ENCODE peak calls at places on chromosomes 16 and 17, in nine cellular contexts. One of them, this sample, is unnamed.

GRCh38 chr16:57240872-57241271 is 4.2 kb upstream of the ARL2BP start:
- DNase-seq in stimulated activated CD8-positive, alpha-beta memory T cell treated with anti-CD3 and anti-CD28 coated beads, Interleukin-7, amount 100 ng/mL, for 1 hour: no peak
- DNase-seq in NCI-H2081: no peak
- DNase-seq in stimulated activated naive CD8-positive, alpha-beta T cell treated with anti-CD3 and anti-CD28 coated beads, Interleukin-15, amount 100 ng/mL, for 72 hours: no peak
- DNase-seq in NCI-H446: no peak
- DNase-seq in sigmoid colon: no peak
- DNase-seq in stimulated activated CD4-positive, alpha-beta T cell treated with anti-CD3 and anti-CD28 coated beads, Interleukin-12 subunit alpha, Interleukin-12 subunit beta, amount 100 ng/mL, for 48 hours: no peak
- DNase-seq in ascending aorta: no peak
- DNase-seq in Peyer's patch: no peak
- DNase-seq in this sample: no peak

GRCh38 chr16:78809535-78809934 is 710.1 kb downstream of the WWOX start:
- DNase-seq in stimulated activated CD8-positive, alpha-beta memory T cell treated with anti-CD3 and anti-CD28 coated beads, Interleukin-7, amount 100 ng/mL, for 1 hour: no peak
- DNase-seq in NCI-H2081: no peak
- DNase-seq in stimulated activated naive CD8-positive, alpha-beta T cell treated with anti-CD3 and anti-CD28 coated beads, Interleukin-15, amount 100 ng/mL, for 72 hours: no peak
- DNase-seq in NCI-H446: no peak
- DNase-seq in sigmoid colon: no peak
- DNase-seq in stimulated activated CD4-positive, alpha-beta T cell treated with anti-CD3 and anti-CD28 coated beads, Interleukin-12 subunit alpha, Interleukin-12 subunit beta, amount 100 ng/mL, for 48 hours: no peak
- DNase-seq in ascending aorta: no peak
- DNase-seq in Peyer's patch: no peak
- DNase-seq in this sample: no peak

GRCh38 chr17:82927661-82928601 is 88.1 kb upstream of the ZNF750 start:
- DNase-seq in stimulated activated CD8-positive, alpha-beta memory T cell treated with anti-CD3 and anti-CD28 coated beads, Interleukin-7, amount 100 ng/mL, for 1 hour: no peak
- DNase-seq in NCI-H2081: no peak
- DNase-seq in stimulated activated naive CD8-positive, alpha-beta T cell treated with anti-CD3 and anti-CD28 coated beads, Interleukin-15, amount 100 ng/mL, for 72 hours: no peak
- DNase-seq in NCI-H446: no peak
- DNase-seq in sigmoid colon: no peak
- DNase-seq in stimulated activated CD4-positive, alpha-beta T cell treated with anti-CD3 and anti-CD28 coated beads, Interleukin-12 subunit alpha, Interleukin-12 subunit beta, amount 100 ng/mL, for 48 hours: no peak
- DNase-seq in ascending aorta: no peak
- DNase-seq in Peyer's patch: no peak
- DNase-seq in this sample: no peak

GRCh38 chr17:15648384-15648783 is 28.9 kb upstream of the FBXW10B start:
- DNase-seq in stimulated activated CD8-positive, alpha-beta memory T cell treated with anti-CD3 and anti-CD28 coated beads, Interleukin-7, amount 100 ng/mL, for 1 hour: no peak
- DNase-seq in NCI-H2081: no peak
- DNase-seq in stimulated activated naive CD8-positive, alpha-beta T cell treated with anti-CD3 and anti-CD28 coated beads, Interleukin-15, amount 100 ng/mL, for 72 hours: no peak
- DNase-seq in NCI-H446: no peak
- DNase-seq in sigmoid colon: no peak
- DNase-seq in stimulated activated CD4-positive, alpha-beta T cell treated with anti-CD3 and anti-CD28 coated beads, Interleukin-12 subunit alpha, Interleukin-12 subunit beta, amount 100 ng/mL, for 48 hours: no peak
- DNase-seq in ascending aorta: no peak
- DNase-seq in Peyer's patch: no peak
- DNase-seq in this sample: peak

GRCh38 chr16:1379863-1380174 is 28.1 kb downstream of the GNPTG start:
- DNase-seq in stimulated activated CD8-positive, alpha-beta memory T cell treated with anti-CD3 and anti-CD28 coated beads, Interleukin-7, amount 100 ng/mL, for 1 hour: no peak
- DNase-seq in NCI-H2081: no peak
- DNase-seq in stimulated activated naive CD8-positive, alpha-beta T cell treated with anti-CD3 and anti-CD28 coated beads, Interleukin-15, amount 100 ng/mL, for 72 hours: no peak
- DNase-seq in NCI-H446: no peak
- DNase-seq in sigmoid colon: no peak
- DNase-seq in stimulated activated CD4-positive, alpha-beta T cell treated with anti-CD3 and anti-CD28 coated beads, Interleukin-12 subunit alpha, Interleukin-12 subunit beta, amount 100 ng/mL, for 48 hours: no peak
- DNase-seq in ascending aorta: no peak
- DNase-seq in Peyer's patch: no peak
- DNase-seq in this sample: no peak

GRCh38 chr17:3989156-3989886 is 25.1 kb upstream of the ATP2A3 start:
- DNase-seq in stimulated activated CD8-positive, alpha-beta memory T cell treated with anti-CD3 and anti-CD28 coated beads, Interleukin-7, amount 100 ng/mL, for 1 hour: no peak
- DNase-seq in NCI-H2081: no peak
- DNase-seq in stimulated activated naive CD8-positive, alpha-beta T cell treated with anti-CD3 and anti-CD28 coated beads, Interleukin-15, amount 100 ng/mL, for 72 hours: no peak
- DNase-seq in NCI-H446: no peak
- DNase-seq in sigmoid colon: no peak
- DNase-seq in stimulated activated CD4-positive, alpha-beta T cell treated with anti-CD3 and anti-CD28 coated beads, Interleukin-12 subunit alpha, Interleukin-12 subunit beta, amount 100 ng/mL, for 48 hours: no peak
- DNase-seq in ascending aorta: no peak
- DNase-seq in Peyer's patch: no peak
- DNase-seq in this sample: no peak

GRCh38 chr17:72724375-72724774 is 368.1 kb downstream of the SLC39A11 start:
- DNase-seq in stimulated activated CD8-positive, alpha-beta memory T cell treated with anti-CD3 and anti-CD28 coated beads, Interleukin-7, amount 100 ng/mL, for 1 hour: no peak
- DNase-seq in NCI-H2081: no peak
- DNase-seq in stimulated activated naive CD8-positive, alpha-beta T cell treated with anti-CD3 and anti-CD28 coated beads, Interleukin-15, amount 100 ng/mL, for 72 hours: no peak
- DNase-seq in NCI-H446: no peak
- DNase-seq in sigmoid colon: no peak
- DNase-seq in stimulated activated CD4-positive, alpha-beta T cell treated with anti-CD3 and anti-CD28 coated beads, Interleukin-12 subunit alpha, Interleukin-12 subunit beta, amount 100 ng/mL, for 48 hours: no peak
- DNase-seq in ascending aorta: no peak
- DNase-seq in Peyer's patch: no peak
- DNase-seq in this sample: peak

GRCh38 chr16:20612551-20613470 is 36.6 kb upstream of the ACSM2B start:
- DNase-seq in stimulated activated CD8-positive, alpha-beta memory T cell treated with anti-CD3 and anti-CD28 coated beads, Interleukin-7, amount 100 ng/mL, for 1 hour: no peak
- DNase-seq in NCI-H2081: no peak
- DNase-seq in stimulated activated naive CD8-positive, alpha-beta T cell treated with anti-CD3 and anti-CD28 coated beads, Interleukin-15, amount 100 ng/mL, for 72 hours: no peak
- DNase-seq in NCI-H446: no peak
- DNase-seq in sigmoid colon: peak
- DNase-seq in stimulated activated CD4-positive, alpha-beta T cell treated with anti-CD3 and anti-CD28 coated beads, Interleukin-12 subunit alpha, Interleukin-12 subunit beta, amount 100 ng/mL, for 48 hours: no peak
- DNase-seq in ascending aorta: peak
- DNase-seq in Peyer's patch: no peak
- DNase-seq in this sample: no peak

GRCh38 chr16:1430214-1430758 is 592 bp upstream of the PERCC1 start:
- DNase-seq in stimulated activated CD8-positive, alpha-beta memory T cell treated with anti-CD3 and anti-CD28 coated beads, Interleukin-7, amount 100 ng/mL, for 1 hour: no peak
- DNase-seq in NCI-H2081: no peak
- DNase-seq in stimulated activated naive CD8-positive, alpha-beta T cell treated with anti-CD3 and anti-CD28 coated beads, Interleukin-15, amount 100 ng/mL, for 72 hours: no peak
- DNase-seq in NCI-H446: no peak
- DNase-seq in sigmoid colon: no peak
- DNase-seq in stimulated activated CD4-positive, alpha-beta T cell treated with anti-CD3 and anti-CD28 coated beads, Interleukin-12 subunit alpha, Interleukin-12 subunit beta, amount 100 ng/mL, for 48 hours: no peak
- DNase-seq in ascending aorta: no peak
- DNase-seq in Peyer's patch: no peak
- DNase-seq in this sample: no peak

This sample was measured in fibroblast of mammary gland.